ENCODE peak calls at places on chromosomes 11 and 22, in four cellular contexts. L is GM23248, Y is MM.1S, A is OCI-LY7. Q is an unnamed sample.

GRCh38 chr22:41564563-41564962 is 3.8 kb downstream of the CSDC2 start:
- DNase-seq in L (no peak), Y (no peak), A (no peak), Q (no peak)

GRCh38 chr11:123487157-123487744 is 57.2 kb downstream of the GRAMD1B start:
- DNase-seq in L (no peak), Y (no peak), A (no peak), Q (no peak)

GRCh38 chr11:119116601-119117000 is 4.8 kb upstream of the HINFP start:
- DNase-seq in L (no peak), Y (no peak), A (no peak), Q (no peak)

GRCh38 chr11:73028621-73029020 is 113.5 kb downstream of the FCHSD2 start:
- DNase-seq in L (no peak), Y (no peak), A (no peak), Q (no peak)

GRCh38 chr11:63683133-63683991 is 2.1 kb downstream of the RTN3 start:
- DNase-seq in L (peak), Y (no peak), A (no peak), Q (no peak)

GRCh38 chr11:10751581-10751940 is 515 bp downstream of the CTR9 start:
- DNase-seq in L (peak), Y (no peak), A (no peak), Q (peak)

GRCh38 chr11:75150879-75151278 is at the start of gene SLCO2B1:
- DNase-seq in L (no peak), Y (no peak), A (no peak), Q (peak)

GRCh38 chr11:15845261-15845660 is 511.1 kb downstream of the SOX6 start:
- DNase-seq in L (no peak), Y (no peak), A (no peak), Q (no peak)

GRCh38 chr11:64060861-64061444 is 25.2 kb downstream of the FLRT1 start:
- DNase-seq in L (peak), Y (peak), A (peak), Q (peak)

GRCh38 chr11:112321521-112322172 is 61.0 kb upstream of the PLET1 start:
- DNase-seq in L (peak), Y (peak), A (no peak), Q (peak)

GRCh38 chr11:5226732-5227327 is at the start of gene HBB:
- DNase-seq in L (no peak), Y (no peak), A (no peak), Q (no peak)

GRCh38 chr11:3626250-3626960 is 15.4 kb downstream of the ART5 start:
- DNase-seq in L (no peak), Y (no peak), A (no peak), Q (no peak)

DNA sequence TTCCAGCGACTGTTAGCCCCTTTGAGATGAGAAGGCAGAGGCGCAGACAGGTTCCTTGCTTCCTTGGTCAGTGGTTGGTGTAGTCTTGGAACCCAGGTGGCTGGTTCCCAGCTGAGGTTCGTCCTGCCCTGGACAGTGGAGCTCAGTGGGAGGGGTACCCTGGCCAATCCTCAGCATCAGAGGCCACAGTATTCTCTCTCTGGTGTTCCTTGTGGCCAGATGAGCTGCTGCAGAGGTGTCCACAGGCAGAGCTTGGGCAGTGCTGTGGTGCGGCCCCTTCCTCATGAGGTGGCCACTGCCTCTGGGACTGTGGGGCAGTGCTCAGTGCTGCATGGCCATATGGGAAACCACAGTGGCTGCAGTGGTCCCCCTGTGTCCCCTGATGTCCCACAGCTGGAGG is 61.8 kb downstream of the CTTN start:
- DNase-seq in L (no peak), Y (no peak), A (no peak), Q (no peak)
- TF ChIP-seq EZH2phosphoT487 in L (no peak), Y (no peak), A (no peak), Q (no peak)

GRCh38 chr11:41921991-41922390 is 462.5 kb upstream of the LRRC4C start:
- DNase-seq in L (no peak), Y (no peak), A (no peak), Q (no peak)
- H3K4me2 ChIP-seq in L (no peak), Y (no peak), A (no peak), Q (no peak)

DNA sequence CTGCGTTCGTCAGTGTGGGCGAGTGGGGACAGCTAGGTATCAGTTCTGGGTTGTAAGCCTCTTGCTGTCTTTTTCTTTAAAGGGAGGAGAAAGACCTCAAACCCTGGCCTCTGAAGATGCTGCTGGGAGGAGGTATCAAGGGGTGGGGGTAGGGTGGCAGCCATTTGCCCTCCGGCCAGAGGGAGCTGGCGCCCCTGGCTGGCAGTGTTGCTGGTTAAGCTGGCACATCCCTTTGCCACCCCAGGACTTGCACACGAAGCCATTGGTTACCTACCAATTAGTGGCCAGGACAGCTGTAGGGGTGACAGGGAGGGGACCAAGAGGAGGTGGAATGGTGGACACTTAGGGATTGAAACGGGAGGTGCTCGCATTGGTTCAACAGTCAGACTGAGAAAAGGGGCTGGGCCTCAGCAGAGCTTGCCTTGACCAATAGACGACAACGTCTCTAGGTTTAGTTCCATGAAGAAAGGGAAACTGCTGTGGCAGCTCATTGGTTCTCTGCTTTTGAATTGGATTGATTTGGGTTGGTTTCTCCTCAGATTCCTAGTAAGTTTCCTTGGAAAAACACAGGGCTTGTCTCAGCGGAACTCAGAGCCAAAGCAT is 77.9 kb downstream of the ST3GAL4 start:
- DNase-seq in L (no peak), Y (no peak), A (no peak), Q (no peak)
- TF ChIP-seq EZH2phosphoT487 in L (no peak), Y (no peak), A (no peak), Q (no peak)

DNA sequence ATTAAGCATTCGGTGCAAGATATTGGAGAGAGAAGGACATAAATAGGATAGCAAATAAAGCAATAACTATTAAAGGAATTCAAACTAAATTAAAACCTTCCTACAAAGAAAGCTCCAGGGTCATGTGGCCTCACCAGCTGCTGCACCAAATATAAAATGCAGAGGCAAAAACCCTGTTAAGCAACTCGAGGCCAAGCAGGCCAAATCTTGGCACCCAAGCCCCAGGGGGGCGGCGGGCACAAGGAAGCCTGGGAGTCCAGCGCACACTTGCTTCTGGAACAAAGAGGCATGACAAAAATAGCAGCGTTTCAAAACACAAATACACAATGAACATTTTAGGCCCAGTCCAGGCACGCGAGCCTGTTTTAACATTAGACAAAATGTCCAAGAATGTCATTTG is 20.8 kb downstream of the KRTAP5-6 start:
- DNase-seq in L (no peak), Y (no peak), A (no peak), Q (no peak)
- H3K4me2 ChIP-seq in L (no peak), Y (no peak), A (no peak), Q (no peak)

DNA sequence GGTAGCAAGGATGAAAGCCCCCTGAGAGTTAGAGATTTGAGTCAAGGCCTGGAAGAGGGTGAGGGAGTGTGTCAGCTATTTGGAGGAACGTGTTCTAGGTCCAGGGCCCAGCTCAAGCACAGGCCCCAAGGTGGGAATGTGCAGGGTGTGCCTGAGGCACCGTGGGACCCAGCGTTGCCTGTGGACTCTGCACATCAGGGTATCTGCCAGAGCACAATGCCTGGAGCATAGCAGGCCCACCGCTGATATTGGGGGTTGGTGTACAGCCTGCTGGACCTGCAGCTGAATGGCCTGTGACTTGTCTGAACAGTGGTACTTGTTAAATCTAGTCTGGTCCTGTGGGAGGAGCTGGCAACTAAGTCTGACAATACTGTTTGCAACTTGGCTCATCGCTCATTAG is 131.7 kb downstream of the GRIK4 start:
- DNase-seq in L (no peak), Y (no peak), A (no peak), Q (no peak)
- TF ChIP-seq EZH2phosphoT487 in L (no peak), Y (no peak), A (no peak), Q (no peak)

DNA sequence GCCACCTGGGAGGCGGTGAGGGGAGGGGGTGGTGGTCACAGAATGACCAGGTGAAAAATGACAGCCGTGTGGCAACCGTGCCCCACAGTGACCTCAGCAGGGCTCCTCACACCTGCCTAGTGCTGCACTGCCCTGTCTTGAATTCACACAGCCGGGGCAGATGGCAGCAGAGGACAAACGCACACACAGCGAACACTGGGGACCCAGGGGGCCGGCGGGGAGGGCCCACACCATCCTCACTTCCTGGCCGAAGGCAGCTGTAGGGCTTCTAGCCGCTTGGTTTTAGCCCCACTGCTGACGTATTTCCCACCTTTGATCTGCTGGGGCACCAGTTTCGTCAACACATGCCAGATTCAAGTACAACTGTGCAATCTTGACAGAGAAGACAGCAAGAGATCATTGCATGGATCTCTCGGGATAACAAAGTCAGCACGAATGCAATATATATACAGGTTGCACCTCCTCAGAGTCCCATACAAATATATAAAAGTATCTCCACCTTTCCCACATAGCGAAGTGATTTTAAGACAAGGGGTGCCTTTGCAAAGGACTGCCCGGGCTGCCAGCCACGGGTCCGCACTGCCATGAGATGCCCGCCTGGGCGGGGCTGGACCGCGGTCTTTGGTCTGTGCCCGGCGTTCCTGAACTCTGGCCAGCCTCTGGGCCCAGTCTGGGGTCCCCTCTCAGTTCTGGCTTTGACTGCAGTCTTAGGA is 26.9 kb downstream of the TRMU start:
- DNase-seq in L (no peak), Y (peak), A (peak), Q (no peak)
- H3K4me2 ChIP-seq in L (no peak), Y (no peak), A (peak), Q (no peak)

Q was measured in hepatocyte.